ENCODE peak calls at places on chromosomes 7 and 10, in seven cellular contexts. R is neural progenitor cell; D is M059J; O is activated CD4-positive, alpha-beta memory T cell treated with anti-CD3 and anti-CD28 coated beads for 36 hours; M is K562; T is mesothelial cell of epicardium; C is AG08396. A is an unnamed sample.
A peak's percentile ranks its signal among the peaks of the same experiment; 100 is the strongest.

GRCh38 chr7:99094369-99094768 is 49.5 kb downstream of the SMURF1 start:
- DNase-seq in R (no peak), D (no peak), O (no peak), M (no peak), T (no peak), C (no peak), A (no peak)

GRCh38 chr10:4725917-4726606 is 99.9 kb upstream of the AKR1E2 start:
- DNase-seq in R (no peak), D (peak; percentile 83), O (no peak), M (no peak), T (no peak), C (peak; percentile 24), A (no peak)

GRCh38 chr10:89632824-89633223 is 12.2 kb downstream of the PANK1 start:
- DNase-seq in R (no peak), D (no peak), O (no peak), M (no peak), T (no peak), C (no peak), A (no peak)

GRCh38 chr10:66931949-66932343 is 6.1 kb downstream of the LRRTM3 start:
- DNase-seq in R (no peak), D (no peak), O (no peak), M (no peak), T (no peak), C (no peak), A (no peak)

GRCh38 chr7:96532428-96532922 is 177.2 kb downstream of the SEM1 start:
- DNase-seq in R (no peak), D (no peak), O (no peak), M (no peak), T (no peak), C (no peak), A (no peak)

GRCh38 chr7:135930565-135931423 is 46.4 kb downstream of the MTPN start:
- DNase-seq in R (peak; percentile 15), D (peak; percentile 57), O (no peak), M (no peak), T (no peak), C (peak; percentile 18), A (no peak)

GRCh38 chr10:115321360-115321759 is 228.2 kb downstream of the ATRNL1 start:
- DNase-seq in R (no peak), D (peak; percentile 4), O (no peak), M (no peak), T (no peak), C (no peak), A (no peak)

GRCh38 chr7:22858640-22859561 is 36.3 kb upstream of the TOMM7 start:
- DNase-seq in R (no peak), D (peak; percentile 99), O (peak; percentile 27), M (no peak), T (no peak), C (peak; percentile 84), A (no peak)

GRCh38 chr10:47402681-47403301 is 18.7 kb upstream of the ZNF488 start:
- DNase-seq in R (peak; percentile 29), D (peak; percentile 95), O (no peak), M (no peak), T (no peak), C (peak; percentile 75), A (peak; percentile 49)